ENCODE peak calls at places on chromosome 13, in nine cellular contexts. One of them, this sample, is unnamed.
A peak's percentile ranks its signal among the peaks of the same experiment; 100 is the strongest.

GRCh38 chr13:32125746-32126145 is 94.2 kb downstream of the FRY start:
- DNase-seq in thyroid gland: no peak
- DNase-seq in transverse colon: no peak
- DNase-seq in adrenal gland: no peak
- DNase-seq in right lobe of liver: no peak
- DNase-seq in breast epithelium: no peak
- DNase-seq in ovary: no peak
- DNase-seq in prostate gland: no peak
- DNase-seq in H54: no peak
- DNase-seq in this sample: no peak

GRCh38 chr13:68081051-68081450 is 850.9 kb upstream of the PCDH9 start:
- DNase-seq in thyroid gland: no peak
- DNase-seq in transverse colon: no peak
- DNase-seq in adrenal gland: no peak
- DNase-seq in right lobe of liver: no peak
- DNase-seq in breast epithelium: no peak
- DNase-seq in ovary: no peak
- DNase-seq in prostate gland: no peak
- DNase-seq in H54: no peak
- DNase-seq in this sample: no peak

GRCh38 chr13:39699274-39699673 is 43.8 kb downstream of the COG6 start:
- DNase-seq in thyroid gland: no peak
- DNase-seq in transverse colon: no peak
- DNase-seq in adrenal gland: no peak
- DNase-seq in right lobe of liver: no peak
- DNase-seq in breast epithelium: no peak
- DNase-seq in ovary: no peak
- DNase-seq in prostate gland: no peak
- DNase-seq in H54: no peak
- DNase-seq in this sample: no peak

GRCh38 chr13:101115762-101116161 is 300.5 kb downstream of the NALCN start:
- DNase-seq in thyroid gland: no peak
- DNase-seq in transverse colon: no peak
- DNase-seq in adrenal gland: no peak
- DNase-seq in right lobe of liver: no peak
- DNase-seq in breast epithelium: no peak
- DNase-seq in ovary: no peak
- DNase-seq in prostate gland: no peak
- DNase-seq in H54: no peak
- DNase-seq in this sample: no peak

GRCh38 chr13:114263590-114263989 is 17.8 kb upstream of the UPF3A start:
- DNase-seq in thyroid gland: no peak
- DNase-seq in transverse colon: peak; percentile 17
- DNase-seq in adrenal gland: no peak
- DNase-seq in right lobe of liver: no peak
- DNase-seq in breast epithelium: no peak
- DNase-seq in ovary: no peak
- DNase-seq in prostate gland: no peak
- DNase-seq in H54: no peak
- DNase-seq in this sample: no peak

GRCh38 chr13:95301135-95301946 is at the start of gene ABCC4:
- DNase-seq in thyroid gland: peak; percentile 69
- DNase-seq in transverse colon: peak; percentile 73
- DNase-seq in adrenal gland: peak; percentile 62
- DNase-seq in right lobe of liver: peak; percentile 72
- DNase-seq in breast epithelium: no peak
- DNase-seq in ovary: peak; percentile 58
- DNase-seq in prostate gland: peak; percentile 76
- DNase-seq in H54: peak; percentile 93
- DNase-seq in this sample: peak; percentile 75

GRCh38 chr13:75801388-75801787 is 165.3 kb downstream of the LMO7 start:
- DNase-seq in thyroid gland: no peak
- DNase-seq in transverse colon: no peak
- DNase-seq in adrenal gland: no peak
- DNase-seq in right lobe of liver: no peak
- DNase-seq in breast epithelium: no peak
- DNase-seq in ovary: no peak
- DNase-seq in prostate gland: no peak
- DNase-seq in H54: no peak
- DNase-seq in this sample: no peak

GRCh38 chr13:39040206-39040605 is 1.9 kb downstream of the NHLRC3 start:
- DNase-seq in thyroid gland: no peak
- DNase-seq in transverse colon: no peak
- DNase-seq in adrenal gland: no peak
- DNase-seq in right lobe of liver: no peak
- DNase-seq in breast epithelium: no peak
- DNase-seq in ovary: no peak
- DNase-seq in prostate gland: no peak
- DNase-seq in H54: no peak
- DNase-seq in this sample: no peak

GRCh38 chr13:45224181-45224580 is 23.3 kb upstream of the KCTD4 start:
- DNase-seq in thyroid gland: no peak
- DNase-seq in transverse colon: no peak
- DNase-seq in adrenal gland: no peak
- DNase-seq in right lobe of liver: no peak
- DNase-seq in breast epithelium: no peak
- DNase-seq in ovary: no peak
- DNase-seq in prostate gland: no peak
- DNase-seq in H54: no peak
- DNase-seq in this sample: no peak

GRCh38 chr13:30376426-30377311 is 45.6 kb upstream of the UBE2L5 start:
- DNase-seq in thyroid gland: peak; percentile 82
- DNase-seq in transverse colon: peak; percentile 67
- DNase-seq in adrenal gland: no peak
- DNase-seq in right lobe of liver: no peak
- DNase-seq in breast epithelium: no peak
- DNase-seq in ovary: no peak
- DNase-seq in prostate gland: no peak
- DNase-seq in H54: no peak
- DNase-seq in this sample: no peak

GRCh38 chr13:97125051-97125809 is 96.9 kb upstream of the MBNL2 start:
- DNase-seq in thyroid gland: peak; percentile 42
- DNase-seq in transverse colon: no peak
- DNase-seq in adrenal gland: peak; percentile 71
- DNase-seq in right lobe of liver: no peak
- DNase-seq in breast epithelium: no peak
- DNase-seq in ovary: peak; percentile 39
- DNase-seq in prostate gland: no peak
- DNase-seq in H54: no peak
- DNase-seq in this sample: no peak

GRCh38 chr13:114019367-114019766 is 45.5 kb upstream of the C13orf46 start:
- DNase-seq in thyroid gland: no peak
- DNase-seq in transverse colon: no peak
- DNase-seq in adrenal gland: no peak
- DNase-seq in right lobe of liver: no peak
- DNase-seq in breast epithelium: no peak
- DNase-seq in ovary: no peak
- DNase-seq in prostate gland: no peak
- DNase-seq in H54: peak; percentile 76
- DNase-seq in this sample: no peak

DNA sequence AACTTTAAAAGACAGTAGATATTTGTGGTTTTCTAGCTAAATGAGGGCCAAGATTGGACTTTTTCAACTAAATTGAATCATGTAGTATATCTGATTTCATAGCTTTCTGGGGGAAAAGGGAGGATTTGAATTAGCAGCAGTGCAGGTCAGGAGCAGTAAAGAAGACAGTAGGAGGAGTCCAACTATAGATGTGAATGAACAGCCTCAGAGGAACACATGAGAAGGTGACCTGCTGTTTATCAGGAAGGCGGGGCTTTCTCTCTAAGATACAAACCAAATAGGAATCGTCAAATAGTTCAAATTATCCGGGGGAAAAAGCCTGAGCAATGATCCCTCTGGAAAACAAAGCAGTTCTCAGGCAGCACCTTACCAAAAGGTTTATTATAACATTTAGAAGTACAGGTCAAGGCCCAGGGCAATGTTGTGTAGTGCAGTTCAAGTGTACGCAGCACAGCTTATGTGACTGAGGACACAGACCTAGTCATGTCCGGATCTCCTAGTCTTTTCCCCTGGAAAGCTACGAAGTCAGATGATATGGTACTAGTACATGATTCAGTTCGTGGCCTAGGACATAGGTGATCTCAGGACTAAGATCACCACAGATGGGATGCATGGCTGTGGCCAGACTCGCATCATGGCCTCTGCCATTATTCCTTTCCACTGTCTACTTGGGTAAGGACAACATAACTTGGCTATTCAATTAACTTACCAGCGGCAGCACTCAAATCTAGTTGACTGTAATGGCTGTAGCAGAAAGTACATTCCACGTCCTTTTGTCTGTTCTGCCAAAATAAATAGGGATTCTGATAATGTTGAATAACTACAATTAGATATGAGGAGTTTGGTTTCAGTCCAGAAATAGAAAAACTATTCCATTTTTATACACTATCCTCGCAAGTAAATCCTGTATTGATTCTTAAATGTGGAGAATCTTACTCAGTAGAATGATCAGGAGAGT is 40.3 kb downstream of the MPHOSPH8 start:
- DNase-seq in thyroid gland: no peak
- DNase-seq in transverse colon: no peak
- DNase-seq in adrenal gland: no peak
- DNase-seq in right lobe of liver: no peak
- DNase-seq in breast epithelium: no peak
- DNase-seq in ovary: no peak
- DNase-seq in prostate gland: no peak
- DNase-seq in H54: no peak
- DNase-seq in this sample: no peak
- TF ChIP-seq POLR2A in thyroid gland: no peak
- TF ChIP-seq POLR2A in transverse colon: no peak
- TF ChIP-seq POLR2A in adrenal gland: no peak
- TF ChIP-seq POLR2A in right lobe of liver: no peak
- TF ChIP-seq POLR2A in breast epithelium: no peak
- TF ChIP-seq POLR2A in ovary: no peak
- TF ChIP-seq POLR2A in prostate gland: no peak
- TF ChIP-seq POLR2A in H54: no peak
- TF ChIP-seq POLR2A in this sample: no peak

GRCh38 chr13:72781461-72782439 is at the start of the genes DIS3 and PIBF1:
- DNase-seq in thyroid gland: peak; percentile 98
- DNase-seq in transverse colon: peak; percentile 98
- DNase-seq in adrenal gland: peak; percentile 99
- DNase-seq in right lobe of liver: peak; percentile 99
- DNase-seq in breast epithelium: peak; percentile 95
- DNase-seq in ovary: peak; percentile 95
- DNase-seq in prostate gland: peak; percentile 97
- DNase-seq in H54: peak; percentile 86
- DNase-seq in this sample: peak; percentile 98
- TF ChIP-seq POLR2A in thyroid gland: peak; percentile 84
- TF ChIP-seq POLR2A in transverse colon: peak; percentile 88
- TF ChIP-seq POLR2A in adrenal gland: peak; percentile 86
- TF ChIP-seq POLR2A in right lobe of liver: peak; percentile 91
- TF ChIP-seq POLR2A in breast epithelium: peak; percentile 26
- TF ChIP-seq POLR2A in ovary: peak; percentile 59
- TF ChIP-seq POLR2A in prostate gland: peak; percentile 76
- TF ChIP-seq POLR2A in H54: peak; percentile 57
- TF ChIP-seq POLR2A in this sample: peak; percentile 49

GRCh38 chr13:49958321-49958720 is 22.2 kb upstream of the SPRYD7 start:
- DNase-seq in thyroid gland: no peak
- DNase-seq in transverse colon: no peak
- DNase-seq in adrenal gland: no peak
- DNase-seq in right lobe of liver: no peak
- DNase-seq in breast epithelium: no peak
- DNase-seq in ovary: no peak
- DNase-seq in prostate gland: no peak
- DNase-seq in H54: no peak
- DNase-seq in this sample: no peak

GRCh38 chr13:49952168-49952567 is 16.0 kb upstream of the SPRYD7 start:
- DNase-seq in thyroid gland: no peak
- DNase-seq in transverse colon: no peak
- DNase-seq in adrenal gland: no peak
- DNase-seq in right lobe of liver: no peak
- DNase-seq in breast epithelium: no peak
- DNase-seq in ovary: no peak
- DNase-seq in prostate gland: no peak
- DNase-seq in H54: no peak
- DNase-seq in this sample: no peak

GRCh38 chr13:49954674-49955455 is 18.7 kb upstream of the SPRYD7 start:
- DNase-seq in thyroid gland: no peak
- DNase-seq in transverse colon: peak; percentile 47
- DNase-seq in adrenal gland: no peak
- DNase-seq in right lobe of liver: no peak
- DNase-seq in breast epithelium: no peak
- DNase-seq in ovary: no peak
- DNase-seq in prostate gland: no peak
- DNase-seq in H54: no peak
- DNase-seq in this sample: no peak

GRCh38 chr13:49956131-49956530 is 20.0 kb upstream of the SPRYD7 start:
- DNase-seq in thyroid gland: no peak
- DNase-seq in transverse colon: no peak
- DNase-seq in adrenal gland: no peak
- DNase-seq in right lobe of liver: no peak
- DNase-seq in breast epithelium: no peak
- DNase-seq in ovary: no peak
- DNase-seq in prostate gland: no peak
- DNase-seq in H54: no peak
- DNase-seq in this sample: no peak

DNA sequence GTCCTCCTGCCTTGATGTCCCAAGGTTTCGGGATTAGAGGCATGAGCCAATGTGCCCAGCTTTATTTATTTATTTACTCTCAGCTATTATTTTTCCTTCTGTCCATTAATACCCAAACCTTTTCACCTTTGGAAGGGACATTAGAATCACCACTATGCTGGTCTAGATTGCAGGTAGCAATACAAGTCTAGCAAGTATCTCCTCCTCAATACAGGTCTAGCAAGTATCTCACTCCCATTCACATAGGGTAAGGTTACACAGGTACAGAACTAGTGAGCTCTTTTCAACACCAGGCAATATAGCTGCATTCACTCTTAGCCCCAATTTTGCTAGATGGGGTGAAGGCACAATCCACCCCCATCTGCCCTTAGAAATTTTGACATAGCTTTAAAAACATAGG is 17.4 kb upstream of the SPRYD7 start:
- DNase-seq in thyroid gland: no peak
- DNase-seq in transverse colon: no peak
- DNase-seq in adrenal gland: no peak
- DNase-seq in right lobe of liver: no peak
- DNase-seq in breast epithelium: no peak
- DNase-seq in ovary: no peak
- DNase-seq in prostate gland: no peak
- DNase-seq in H54: no peak
- DNase-seq in this sample: no peak
- TF ChIP-seq POLR2A in thyroid gland: no peak
- TF ChIP-seq POLR2A in transverse colon: no peak
- TF ChIP-seq POLR2A in adrenal gland: no peak
- TF ChIP-seq POLR2A in right lobe of liver: no peak
- TF ChIP-seq POLR2A in breast epithelium: no peak
- TF ChIP-seq POLR2A in ovary: no peak
- TF ChIP-seq POLR2A in prostate gland: no peak
- TF ChIP-seq POLR2A in H54: no peak
- TF ChIP-seq POLR2A in this sample: no peak

DNA sequence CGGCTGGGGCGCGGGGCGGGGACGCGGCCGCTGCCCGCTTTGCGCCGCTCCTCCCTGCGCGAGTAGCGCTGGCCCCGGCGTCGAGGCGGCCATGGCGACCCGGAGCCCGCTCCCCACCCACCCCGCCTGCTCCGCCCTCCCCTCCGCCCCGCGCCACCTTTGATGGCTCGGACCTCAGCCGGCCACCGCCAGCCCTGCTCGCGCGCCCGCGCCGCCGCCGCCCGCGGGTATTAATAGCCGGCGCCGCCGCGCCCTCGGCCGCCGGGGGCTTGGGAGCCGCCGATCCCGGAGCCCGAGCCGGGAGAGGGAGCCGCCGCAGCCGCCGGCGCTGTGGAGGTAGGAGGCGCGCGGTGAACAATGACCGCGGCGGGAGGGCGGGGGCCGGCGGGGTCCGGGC is 261 bp downstream of the FARP1 start:
- DNase-seq in thyroid gland: peak; percentile 69
- DNase-seq in transverse colon: no peak
- DNase-seq in adrenal gland: peak; percentile 59
- DNase-seq in right lobe of liver: no peak
- DNase-seq in breast epithelium: no peak
- DNase-seq in ovary: no peak
- DNase-seq in prostate gland: no peak
- DNase-seq in H54: peak; percentile 69
- DNase-seq in this sample: peak; percentile 60
- TF ChIP-seq POLR2A in thyroid gland: no peak
- TF ChIP-seq POLR2A in transverse colon: no peak
- TF ChIP-seq POLR2A in adrenal gland: no peak
- TF ChIP-seq POLR2A in right lobe of liver: no peak
- TF ChIP-seq POLR2A in breast epithelium: no peak
- TF ChIP-seq POLR2A in ovary: no peak
- TF ChIP-seq POLR2A in prostate gland: no peak
- TF ChIP-seq POLR2A in H54: no peak
- TF ChIP-seq POLR2A in this sample: no peak

This sample was measured in heart left ventricle.